ENCODE peak calls at places on chromosomes 5 and 9, in four cellular contexts. R is GM12878, V is K562, Y is HepG2. P is an unnamed sample.
A peak's percentile ranks its signal among the peaks of the same experiment; 100 is the strongest.

GRCh38 chr5:150107909-150108447 is 21.6 kb upstream of the CSF1R start:
- DNase-seq in R (no peak), V (peak; percentile 7), Y (no peak), P (no peak)

GRCh38 chr5:166338801-166339200 is 1952.6 kb upstream of the WWC1 start:
- DNase-seq in R (no peak), V (no peak), Y (no peak), P (no peak)

GRCh38 chr9:127779136-127779981 is 893 bp upstream of the SH2D3C start:
- DNase-seq in R (peak; percentile 79), V (no peak), Y (no peak), P (no peak)

GRCh38 chr5:38249286-38249685 is 9.1 kb upstream of the EGFLAM start:
- DNase-seq in R (no peak), V (no peak), Y (no peak), P (no peak)

GRCh38 chr9:97487107-97487506 is 14.4 kb upstream of the TMOD1 start:
- DNase-seq in R (no peak), V (no peak), Y (peak; percentile 37), P (peak; percentile 47)

GRCh38 chr9:109072133-109072692 is 47.5 kb downstream of the TMEM245 start:
- DNase-seq in R (no peak), V (no peak), Y (peak; percentile 47), P (no peak)

GRCh38 chr9:97237311-97237786 is 70.1 kb upstream of the CCDC180 start:
- DNase-seq in R (no peak), V (peak; percentile 46), Y (peak; percentile 20), P (no peak)

GRCh38 chr9:112032733-112033132 is 136.1 kb downstream of the UGCG start:
- DNase-seq in R (no peak), V (no peak), Y (no peak), P (no peak)

GRCh38 chr9:130451509-130452388 is 7.0 kb downstream of the ASS1 start:
- DNase-seq in R (no peak), V (peak; percentile 67), Y (peak; percentile 61), P (peak; percentile 82)

GRCh38 chr9:138104251-138105122 is 226.9 kb downstream of the CACNA1B start:
- DNase-seq in R (no peak), V (peak; percentile 1), Y (no peak), P (no peak)

GRCh38 chr9:68427216-68427994 is 71.0 kb downstream of the PGM5 start:
- DNase-seq in R (no peak), V (no peak), Y (no peak), P (no peak)

GRCh38 chr9:130904070-130905044 is 7.7 kb upstream of the QRFP start:
- DNase-seq in R (no peak), V (peak; percentile 69), Y (no peak), P (no peak)

GRCh38 chr9:98009926-98010325 is 26.8 kb downstream of the ANP32B start:
- DNase-seq in R (no peak), V (no peak), Y (no peak), P (no peak)

GRCh38 chr5:60036539-60036938 is 143.0 kb upstream of the PDE4D start:
- DNase-seq in R (no peak), V (no peak), Y (no peak), P (no peak)

GRCh38 chr5:111649516-111649915 is 107.5 kb downstream of the NREP start:
- DNase-seq in R (no peak), V (no peak), Y (no peak), P (no peak)

GRCh38 chr9:111986035-111986556 is 89.5 kb downstream of the UGCG start:
- DNase-seq in R (no peak), V (no peak), Y (no peak), P (no peak)

GRCh38 chr9:104557179-104557634 is 11.8 kb upstream of the OR13C8 start:
- DNase-seq in R (no peak), V (no peak), Y (no peak), P (no peak)

GRCh38 chr5:142753114-142753764 is 16.9 kb upstream of the ARHGAP26 start:
- DNase-seq in R (no peak), V (no peak), Y (no peak), P (no peak)

GRCh38 chr5:71828641-71829040 is 109.6 kb downstream of the CARTPT start:
- DNase-seq in R (no peak), V (no peak), Y (no peak), P (no peak)

GRCh38 chr5:11048760-11049159 is 287.7 kb upstream of the DAP start:
- DNase-seq in R (no peak), V (no peak), Y (no peak), P (no peak)

GRCh38 chr5:151264113-151264512 is 11.1 kb downstream of the GM2A start:
- DNase-seq in R (no peak), V (no peak), Y (no peak), P (no peak)

GRCh38 chr5:91024727-91025126 is 358.4 kb downstream of the ARRDC3 start:
- DNase-seq in R (no peak), V (no peak), Y (no peak), P (no peak)

DNA sequence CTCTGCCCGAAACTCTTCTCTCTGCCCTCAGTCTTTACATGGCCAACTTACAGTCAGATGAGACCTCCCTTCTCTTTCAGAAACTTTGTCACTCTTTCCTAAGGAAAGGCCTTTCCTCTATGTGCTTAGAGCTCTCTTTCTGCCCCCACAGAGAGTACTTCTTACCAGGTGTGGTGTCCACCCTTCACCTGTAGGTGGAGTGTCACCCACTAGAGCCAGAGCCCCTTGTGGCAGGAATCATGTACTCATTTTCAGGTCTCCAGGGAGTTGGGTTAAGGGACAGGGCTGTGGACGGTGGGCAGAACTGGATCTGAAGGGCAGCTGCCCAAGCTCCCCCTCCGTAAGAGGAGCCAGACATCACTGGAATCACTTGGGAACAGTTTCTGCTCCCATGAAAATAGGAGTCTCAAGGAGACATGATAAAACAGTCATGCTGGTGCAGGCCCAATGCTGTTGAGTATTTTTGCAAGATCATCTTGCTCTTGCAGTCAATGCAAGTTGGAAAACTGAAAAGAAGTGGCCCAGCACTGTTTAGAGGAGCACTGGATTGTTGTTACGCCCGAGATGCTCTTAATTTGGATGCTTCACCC is 436.7 kb downstream of the ZSWIM6 start:
- DNase-seq in R (no peak), V (peak; percentile 57), Y (peak; percentile 70), P (peak; percentile 70)
- TF ChIP-seq FOXM1 in R (no peak), V (no peak), Y (no peak), P (no peak)

GRCh38 chr5:436641-436975 is 6.4 kb upstream of the EXOC3 start:
- DNase-seq in R (no peak), V (no peak), Y (no peak), P (no peak)

GRCh38 chr5:435961-436640 is 6.9 kb upstream of the EXOC3 start:
- DNase-seq in R (no peak), V (no peak), Y (peak; percentile 25), P (no peak)

GRCh38 chr5:439181-439580 is 3.8 kb upstream of the EXOC3 start:
- DNase-seq in R (no peak), V (no peak), Y (no peak), P (no peak)

GRCh38 chr5:438481-438981 is 4.4 kb upstream of the EXOC3 start:
- DNase-seq in R (no peak), V (no peak), Y (no peak), P (no peak)

GRCh38 chr5:437281-437771 is 5.7 kb upstream of the EXOC3 start:
- DNase-seq in R (no peak), V (no peak), Y (no peak), P (no peak)
- TF ChIP-seq TARDBP in R (no peak), V (no peak), Y (no peak), P (no peak)

GRCh38 chr9:35163413-35163812 is 1.6 kb downstream of the UNC13B start:
- DNase-seq in R (no peak), V (no peak), Y (no peak), P (no peak)

GRCh38 chr9:35161713-35162604 is at the start of gene UNC13B:
- DNase-seq in R (peak; percentile 34), V (peak; percentile 95), Y (peak; percentile 93), P (peak; percentile 97)

GRCh38 chr9:35164711-35165110 is 2.9 kb downstream of the UNC13B start:
- DNase-seq in R (no peak), V (no peak), Y (no peak), P (no peak)

GRCh38 chr9:35158501-35159280 is 3.1 kb upstream of the UNC13B start:
- DNase-seq in R (no peak), V (no peak), Y (no peak), P (no peak)

GRCh38 chr9:35162605-35163315 is 951 bp downstream of the UNC13B start:
- DNase-seq in R (no peak), V (peak; percentile 6), Y (no peak), P (no peak)
- TF ChIP-seq FOXM1 in R (no peak), V (no peak), Y (no peak), P (no peak)

GRCh38 chr5:129395247-129395646 is 64.9 kb upstream of the ADAMTS19 start:
- DNase-seq in R (no peak), V (no peak), Y (no peak), P (no peak)
- TF ChIP-seq TARDBP in R (no peak), V (no peak), Y (no peak), P (no peak)